ENCODE peak calls at places on chromosomes 11 and 22, in ten cellular contexts. R is AG04450, M is GM12865, D is pancreas, H is progenitor cell of endocrine pancreas, A is bronchial epithelial cell, P is Peyer's patch, Q is AG09319, G is HFF-Myc, K is left ventricle myocardium inferior. F is an unnamed sample.

GRCh38 chr22:38081941-38082828 is 1.8 kb downstream of the SLC16A8 start:
- DNase-seq in R (no peak), M (no peak), D (no peak), H (no peak), A (no peak), P (no peak), Q (no peak), G (no peak), K (no peak), F (no peak)

GRCh38 chr22:27045103-27045940 is 387.9 kb downstream of the MIAT start:
- DNase-seq in R (no peak), M (no peak), D (no peak), H (no peak), A (peak), P (no peak), Q (no peak), G (peak), K (no peak), F (no peak)

GRCh38 chr11:30586251-30587144 is at the start of gene MPPED2:
- DNase-seq in R (no peak), M (peak), D (peak), H (peak), A (no peak), P (no peak), Q (no peak), G (no peak), K (peak), F (no peak)

GRCh38 chr22:27113211-27114030 is 456.0 kb downstream of the MIAT start:
- DNase-seq in R (no peak), M (no peak), D (peak), H (no peak), A (peak), P (peak), Q (peak), G (peak), K (peak), F (no peak)

GRCh38 chr11:70511345-70511744 is 113.0 kb downstream of the CTTN start:
- DNase-seq in R (no peak), M (no peak), D (no peak), H (no peak), A (no peak), P (no peak), Q (no peak), G (no peak), K (no peak), F (no peak)

GRCh38 chr11:47299078-47299477 is 29.1 kb downstream of the MADD start:
- DNase-seq in R (no peak), M (no peak), D (no peak), H (no peak), A (no peak), P (no peak), Q (no peak), G (no peak), K (no peak), F (no peak)

GRCh38 chr11:111982019-111982464 is 43.2 kb upstream of the DLAT start:
- DNase-seq in R (no peak), M (peak), D (peak), H (peak), A (peak), P (peak), Q (no peak), G (no peak), K (no peak), F (no peak)

GRCh38 chr22:38881464-38881871 is 9.5 kb upstream of the CBX6 start:
- DNase-seq in R (peak), M (no peak), D (no peak), H (no peak), A (no peak), P (no peak), Q (peak), G (no peak), K (no peak), F (no peak)

GRCh38 chr22:20264614-20265452 is 3.3 kb downstream of the RTN4R start:
- DNase-seq in R (no peak), M (no peak), D (no peak), H (no peak), A (no peak), P (no peak), Q (no peak), G (no peak), K (no peak), F (no peak)

GRCh38 chr11:68007498-68008380 is 2.4 kb upstream of the ALDH3B1 start:
- DNase-seq in R (no peak), M (no peak), D (peak), H (no peak), A (no peak), P (no peak), Q (no peak), G (no peak), K (no peak), F (no peak)

GRCh38 chr22:36238348-36239149 is 778 bp downstream of the APOL2 start:
- DNase-seq in R (no peak), M (no peak), D (no peak), H (no peak), A (no peak), P (no peak), Q (no peak), G (no peak), K (no peak), F (no peak)

GRCh38 chr11:1303196-1303821 is 6.1 kb downstream of the TOLLIP start:
- DNase-seq in R (no peak), M (no peak), D (peak), H (no peak), A (peak), P (peak), Q (no peak), G (no peak), K (no peak), F (no peak)

GRCh38 chr11:71203681-71204080 is 48.7 kb downstream of the SHANK2 start:
- DNase-seq in R (no peak), M (no peak), D (no peak), H (no peak), A (no peak), P (no peak), Q (no peak), G (no peak), K (no peak), F (no peak)

GRCh38 chr11:68411501-68411991 is 49.0 kb upstream of the PPP6R3 start:
- DNase-seq in R (no peak), M (no peak), D (no peak), H (no peak), A (no peak), P (no peak), Q (no peak), G (no peak), K (no peak), F (no peak)

GRCh38 chr22:19530751-19531150 is 6.5 kb upstream of the CLDN5 start:
- DNase-seq in R (no peak), M (no peak), D (no peak), H (no peak), A (no peak), P (no peak), Q (no peak), G (no peak), K (no peak), F (no peak)

DNA sequence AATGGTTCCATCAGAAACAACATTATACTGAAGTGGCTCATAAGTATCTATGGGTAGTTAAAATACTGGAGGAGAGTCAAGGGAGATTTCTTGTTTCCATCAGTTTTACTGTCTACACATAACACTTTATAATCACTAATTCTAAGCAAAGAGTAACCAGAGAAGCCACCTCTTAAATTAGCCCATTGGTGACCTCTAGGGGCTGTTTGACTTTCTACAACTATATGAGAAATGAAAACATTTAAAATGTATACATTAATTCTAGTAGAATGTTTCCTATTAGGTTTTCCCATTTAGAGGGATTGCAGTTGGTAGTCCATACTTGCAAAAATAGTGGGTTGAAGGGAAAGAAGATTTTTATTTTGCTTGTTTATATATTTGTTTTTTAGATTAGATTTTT is 504.3 kb downstream of the FAM181B start:
- DNase-seq in R (no peak), M (peak), D (no peak), H (no peak), A (peak), P (no peak), Q (no peak), G (no peak), K (no peak), F (no peak)
- TF ChIP-seq CTCF in R (peak), M (peak), D (no peak), H (peak), A (peak), P (no peak), Q (no peak), G (no peak), K (no peak), F (peak)

GRCh38 chr11:77412814-77413213 is 61.1 kb downstream of the PAK1 start:
- DNase-seq in R (no peak), M (no peak), D (no peak), H (no peak), A (no peak), P (no peak), Q (no peak), G (no peak), K (no peak), F (no peak)

GRCh38 chr11:77413850-77414249 is 60.0 kb downstream of the PAK1 start:
- DNase-seq in R (no peak), M (no peak), D (no peak), H (no peak), A (no peak), P (no peak), Q (no peak), G (no peak), K (no peak), F (no peak)

GRCh38 chr11:77410076-77410827 is 63.6 kb downstream of the PAK1 start:
- DNase-seq in R (no peak), M (no peak), D (no peak), H (no peak), A (no peak), P (no peak), Q (no peak), G (no peak), K (no peak), F (no peak)

GRCh38 chr11:77411238-77411637 is 62.7 kb downstream of the PAK1 start:
- DNase-seq in R (no peak), M (peak), D (peak), H (no peak), A (no peak), P (peak), Q (no peak), G (no peak), K (peak), F (no peak)

GRCh38 chr11:77411717-77412441 is 62.0 kb downstream of the PAK1 start:
- DNase-seq in R (peak), M (peak), D (peak), H (peak), A (peak), P (peak), Q (peak), G (peak), K (peak), F (peak)
- TF ChIP-seq CTCF in R (no peak), M (peak), D (no peak), H (peak), A (peak), P (peak), Q (peak), G (no peak), K (peak), F (no peak)

GRCh38 chr11:9071694-9072093 is 19.7 kb downstream of the SCUBE2 start:
- DNase-seq in R (no peak), M (no peak), D (no peak), H (no peak), A (no peak), P (no peak), Q (no peak), G (no peak), K (no peak), F (no peak)
- TF ChIP-seq CTCF in R (no peak), M (no peak), D (no peak), H (no peak), A (no peak), P (no peak), Q (no peak), G (no peak), K (no peak), F (no peak)

GRCh38 chr11:2366733-2367132 is 10.4 kb upstream of the CD81 start:
- DNase-seq in R (no peak), M (no peak), D (no peak), H (no peak), A (no peak), P (no peak), Q (no peak), G (no peak), K (no peak), F (no peak)
- TF ChIP-seq CTCF in R (no peak), M (no peak), D (no peak), H (no peak), A (peak), P (no peak), Q (no peak), G (no peak), K (no peak), F (no peak)

GRCh38 chr22:46985507-46985882 is 223.0 kb downstream of the TBC1D22A start:
- DNase-seq in R (no peak), M (no peak), D (no peak), H (no peak), A (no peak), P (no peak), Q (no peak), G (no peak), K (no peak), F (no peak)
- TF ChIP-seq CTCF in R (no peak), M (no peak), D (no peak), H (no peak), A (no peak), P (no peak), Q (no peak), G (no peak), K (no peak), F (no peak)

F was measured in D721Med.